ENCODE peak calls at places on chromosome 18, in four cellular contexts. Y, C, J and G are unnamed samples.

GRCh38 chr18:54223568-54224241 is 764 bp downstream of the MBD2 start:
- DNase-seq in Y (peak; percentile 72), C (peak; percentile 41), J (no peak), G (peak; percentile 72)

GRCh38 chr18:27839141-27839540 is 337.8 kb downstream of the CDH2 start:
- DNase-seq in Y (no peak), C (no peak), J (no peak), G (no peak)

GRCh38 chr18:59220164-59220783 is 316 bp downstream of the GRP start:
- DNase-seq in Y (no peak), C (no peak), J (no peak), G (no peak)

GRCh38 chr18:76447268-76447890 is 47.7 kb downstream of the ZNF516 start:
- DNase-seq in Y (no peak), C (no peak), J (no peak), G (no peak)

GRCh38 chr18:28715206-28715605 is 538.3 kb upstream of the CDH2 start:
- DNase-seq in Y (no peak), C (no peak), J (no peak), G (no peak)

GRCh38 chr18:26821181-26821580 is 44.3 kb downstream of the AQP4 start:
- DNase-seq in Y (no peak), C (no peak), J (no peak), G (no peak)

GRCh38 chr18:34976084-34976483 is 65.1 kb upstream of the MAPRE2 start:
- DNase-seq in Y (peak; percentile 29), C (no peak), J (no peak), G (no peak)

GRCh38 chr18:70195852-70196434 is 9.5 kb downstream of the RTTN start:
- DNase-seq in Y (no peak), C (peak; percentile 11), J (no peak), G (peak; percentile 10)

GRCh38 chr18:21406111-21406510 is 164.1 kb downstream of the GREB1L start:
- DNase-seq in Y (no peak), C (no peak), J (no peak), G (no peak)

GRCh38 chr18:49238433-49239042 is 221.9 kb downstream of the DYM start:
- DNase-seq in Y (no peak), C (no peak), J (no peak), G (no peak)

GRCh38 chr18:66872277-66872676 is 268.4 kb upstream of the CDH19 start:
- DNase-seq in Y (no peak), C (no peak), J (no peak), G (no peak)

GRCh38 chr18:28961669-28962228 is 784.8 kb upstream of the CDH2 start:
- DNase-seq in Y (no peak), C (no peak), J (no peak), G (no peak)